ENCODE peak calls at places on chromosomes 1 and 21, in six cellular contexts. D, V, Y, I, A and U are unnamed samples.
A peak's percentile ranks its signal among the peaks of the same experiment; 100 is the strongest.

GRCh38 chr1:21289700-21290545 is at the start of gene ECE1:
- DNase-seq in V (peak; percentile 75), D (peak; percentile 57), Y (no peak), A (peak; percentile 55), I (no peak), U (no peak)

GRCh38 chr1:212475151-212475550 is 42.4 kb downstream of the NENF start:
- DNase-seq in V (no peak), D (no peak), I (no peak), A (no peak), Y (no peak), U (no peak)

GRCh38 chr21:39004776-39005605 is 178.3 kb downstream of the PSMG1 start:
- DNase-seq in Y (peak; percentile 76), I (peak; percentile 5), V (peak; percentile 75), A (no peak), D (peak; percentile 73), U (peak; percentile 28)

GRCh38 chr1:33099290-33100118 is 18.6 kb downstream of the AZIN2 start:
- DNase-seq in A (peak; percentile 66), D (no peak), I (peak; percentile 99), V (peak; percentile 100), Y (peak; percentile 100), U (peak; percentile 99)

GRCh38 chr1:161133220-161133740 is 813 bp upstream of the DEDD start:
- DNase-seq in V (peak; percentile 29), I (no peak), D (no peak), A (no peak), Y (no peak), U (peak; percentile 24)

GRCh38 chr1:143661418-143662120 is 310.2 kb downstream of the FAM72C start:
- DNase-seq in V (peak; percentile 13), D (no peak), I (no peak), Y (no peak), A (no peak), U (no peak)

GRCh38 chr1:235473808-235474207 is 30.4 kb downstream of the B3GALNT2 start:
- DNase-seq in A (no peak), D (no peak), V (no peak), I (peak; percentile 51), Y (no peak), U (no peak)

GRCh38 chr1:94362466-94363058 is 55.6 kb upstream of the ABCD3 start:
- DNase-seq in Y (peak; percentile 8), D (no peak), A (no peak), I (peak; percentile 14), V (peak; percentile 54), U (peak; percentile 36)

GRCh38 chr21:16588433-16588860 is 858.7 kb downstream of the USP25 start:
- DNase-seq in A (no peak), Y (peak; percentile 74), D (peak; percentile 59), V (peak; percentile 94), I (peak; percentile 82), U (peak; percentile 88)

GRCh38 chr1:92839442-92839841 is 7.6 kb downstream of the RPL5 start:
- DNase-seq in Y (no peak), I (no peak), V (no peak), D (no peak), A (no peak), U (no peak)

GRCh38 chr1:184359909-184360308 is 26.9 kb upstream of the C1orf21 start:
- DNase-seq in I (no peak), A (no peak), V (no peak), D (no peak), Y (no peak), U (no peak)
- TF ChIP-seq CTCF in I (no peak), A (no peak), V (no peak), D (no peak), Y (no peak), U (no peak)

DNA sequence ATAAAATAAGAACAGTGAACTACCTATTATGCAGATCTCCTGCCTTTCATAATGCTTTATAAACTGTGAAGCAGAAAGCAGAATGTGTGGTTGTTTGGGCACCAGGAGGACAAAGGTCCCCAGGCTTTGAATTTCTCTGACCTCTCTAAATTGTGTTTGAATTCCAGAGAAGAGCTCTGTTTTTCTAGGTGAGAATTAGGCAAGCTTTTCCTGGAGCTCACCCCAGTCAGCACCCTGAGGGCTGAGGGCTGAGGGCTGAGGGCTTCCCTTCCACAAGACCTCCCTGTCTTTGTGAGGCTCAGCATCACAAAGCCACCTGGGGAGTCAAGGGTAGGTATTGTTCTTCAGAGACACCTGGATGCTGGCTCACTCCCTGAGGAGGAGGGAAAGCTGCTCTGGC is 45.5 kb upstream of the LRIG2 start:
- DNase-seq in V (no peak), Y (no peak), I (no peak), D (no peak), A (no peak), U (no peak)
- H3K4me3 ChIP-seq in V (no peak overlapping the region), Y (no peak overlapping the region), I (no peak overlapping the region), D (no peak overlapping the region), A (no peak overlapping the region), U (no peak overlapping the region)

DNA sequence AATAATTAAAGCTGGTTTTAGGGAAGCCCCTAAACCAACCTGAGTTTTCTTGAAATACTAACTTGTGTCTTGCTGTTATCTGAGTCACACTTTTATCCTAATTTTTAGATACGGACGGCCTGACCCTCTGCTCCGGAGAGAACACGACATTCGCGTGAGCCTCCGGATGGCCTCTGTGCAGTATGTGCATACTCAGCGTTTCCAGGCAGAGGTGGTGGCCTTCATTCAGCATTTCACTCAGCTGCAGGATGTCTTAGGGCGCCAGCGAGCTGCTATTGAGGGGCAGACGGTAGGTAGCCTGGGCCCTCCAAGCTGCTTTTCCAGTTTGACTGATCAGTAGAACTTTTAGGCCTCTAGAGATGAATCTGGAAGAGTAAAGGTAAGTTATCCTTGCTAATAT is 63.6 kb downstream of the VPS13D start:
- DNase-seq in I (no peak), V (no peak), D (no peak), Y (no peak), A (no peak), U (no peak)
- TF ChIP-seq CTCF in I (no peak), V (no peak), D (no peak), Y (no peak), A (no peak), U (no peak)

DNA sequence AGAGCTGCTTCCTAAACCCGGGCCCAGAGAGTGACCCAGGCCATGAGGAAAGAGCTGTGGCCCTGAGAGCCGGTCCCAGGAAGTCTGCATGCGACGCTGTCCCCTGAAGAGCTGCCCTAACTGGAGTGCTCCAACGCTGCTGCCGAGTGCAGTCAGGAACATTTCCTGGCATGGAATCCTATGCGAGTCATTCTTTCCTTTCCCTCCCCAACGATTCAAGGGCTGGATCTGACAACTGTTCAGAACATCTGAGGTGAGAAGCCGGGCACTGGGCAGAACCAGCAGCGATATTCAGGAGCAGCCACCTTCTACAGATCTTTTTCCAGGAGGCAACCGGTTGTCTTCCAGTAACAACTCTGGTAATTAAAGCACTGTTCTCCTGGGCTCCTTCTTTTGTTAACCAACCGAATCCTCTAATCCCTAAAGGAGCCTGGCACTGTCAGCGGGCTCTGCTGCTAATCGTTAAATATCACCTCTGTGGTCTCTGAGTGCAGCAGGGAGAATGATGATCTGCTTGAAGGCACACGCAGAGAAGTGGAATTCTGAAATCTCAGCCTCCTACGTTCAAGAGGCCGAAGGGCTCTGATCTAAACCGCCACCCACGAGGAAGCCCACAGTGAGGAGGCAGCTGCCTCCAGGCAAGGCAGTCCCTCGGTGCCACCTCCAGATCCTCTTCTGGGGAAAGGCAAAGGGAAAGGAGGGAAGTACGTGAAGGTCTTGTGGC is 55.8 kb downstream of the SLC45A1 start:
- DNase-seq in D (peak; percentile 89), I (peak; percentile 56), A (no peak), V (peak; percentile 85), Y (peak; percentile 87), U (peak; percentile 84)
- H3K4me3 ChIP-seq in D (no peak overlapping the region), I (no peak overlapping the region), A (no peak overlapping the region), V (peak overlapping the region; percentile 2), Y (no peak overlapping the region), U (no peak overlapping the region)

GRCh38 chr1:228456252-228457016 is 30.7 kb upstream of the RNF187 start:
- DNase-seq in I (no peak), V (no peak), Y (no peak), D (no peak), A (no peak), U (no peak)

GRCh38 chr1:228457017-228457395 is 30.2 kb upstream of the RNF187 start:
- DNase-seq in D (no peak), V (no peak), I (no peak), Y (no peak), A (no peak), U (peak; percentile 11)

GRCh38 chr1:228459091-228459993 is 27.8 kb upstream of the RNF187 start:
- DNase-seq in Y (peak; percentile 86), I (peak; percentile 53), V (peak; percentile 89), A (peak; percentile 42), D (peak; percentile 47), U (peak; percentile 90)

GRCh38 chr1:228455715-228456114 is 31.5 kb upstream of the RNF187 start:
- DNase-seq in V (peak; percentile 57), A (no peak), D (no peak), I (no peak), Y (peak; percentile 50), U (peak; percentile 50)

GRCh38 chr1:228457396-228458176 is 29.6 kb upstream of the RNF187 start:
- DNase-seq in D (peak; percentile 87), A (peak; percentile 79), I (peak; percentile 97), V (peak; percentile 98), Y (peak; percentile 100), U (peak; percentile 100)
- TF ChIP-seq CTCF in D (peak; percentile 7), A (peak; percentile 31), I (peak; percentile 54), V (peak; percentile 8), Y (peak; percentile 36), U (no peak)

GRCh38 chr1:116560704-116561490 is 9.9 kb downstream of the CD58 start:
- DNase-seq in Y (no peak), D (no peak), I (no peak), A (no peak), V (no peak), U (no peak)

GRCh38 chr1:116565222-116565621 is 5.6 kb downstream of the CD58 start:
- DNase-seq in A (no peak), D (no peak), V (no peak), Y (no peak), I (no peak), U (no peak)

GRCh38 chr1:116559304-116559761 is 11.5 kb downstream of the CD58 start:
- DNase-seq in V (no peak), D (no peak), I (no peak), Y (no peak), A (no peak), U (no peak)

GRCh38 chr1:116558140-116558549 is 12.7 kb downstream of the CD58 start:
- DNase-seq in I (no peak), V (no peak), D (no peak), A (no peak), Y (no peak), U (no peak)

GRCh38 chr1:116561563-116561962 is 9.3 kb downstream of the CD58 start:
- DNase-seq in Y (no peak), V (no peak), A (no peak), D (no peak), I (no peak), U (no peak)
- H3K4me3 ChIP-seq in Y (no peak overlapping the region), V (no peak overlapping the region), A (no peak overlapping the region), D (no peak overlapping the region), I (no peak overlapping the region), U (no peak overlapping the region)

GRCh38 chr21:26835027-26835713 is 10.0 kb downstream of the ADAMTS1 start:
- DNase-seq in D (peak; percentile 33), I (peak; percentile 93), Y (peak; percentile 88), A (no peak), V (peak; percentile 80), U (peak; percentile 82)

GRCh38 chr21:26833011-26833410 is 12.2 kb downstream of the ADAMTS1 start:
- DNase-seq in Y (no peak), A (no peak), V (no peak), I (no peak), D (no peak), U (no peak)

GRCh38 chr21:26835714-26836265 is 9.4 kb downstream of the ADAMTS1 start:
- DNase-seq in D (no peak), Y (no peak), I (peak; percentile 81), V (no peak), A (no peak), U (no peak)

GRCh38 chr21:26833460-26833939 is 11.7 kb downstream of the ADAMTS1 start:
- DNase-seq in V (no peak), I (no peak), Y (peak; percentile 48), A (no peak), D (peak; percentile 32), U (peak; percentile 38)

GRCh38 chr21:26834181-26834945 is 10.8 kb downstream of the ADAMTS1 start:
- DNase-seq in V (peak; percentile 62), A (no peak), I (peak; percentile 38), Y (peak; percentile 67), D (no peak), U (peak; percentile 61)
- TF ChIP-seq CTCF in V (peak; percentile 34), A (no peak), I (peak; percentile 23), Y (peak; percentile 52), D (no peak), U (peak; percentile 35)